ENCODE peak calls at places on chromosome 11, in four cellular contexts. Z is colonic mucosa; K is CD8-positive, alpha-beta T cell; B is body of pancreas. T is an unnamed sample. For H3K36me3, the result is how much of the 10 kb centered on the place peaks cover.

GRCh38 chr11:114162719-114163123 is 103.2 kb downstream of the ZBTB16 start:
- DNase-seq in Z (peak), K (no peak), B (peak), T (no peak)

GRCh38 chr11:118565062-118565461 is 669 bp downstream of the IFT46 start:
- DNase-seq in Z (peak), K (no peak), B (peak), T (no peak)

GRCh38 chr11:133836076-133836548 is 9.2 kb downstream of the SPATA19 start:
- DNase-seq in Z (no peak), K (no peak), B (no peak), T (no peak)

GRCh38 chr11:46237248-46238077 is 40.0 kb upstream of the CREB3L1 start:
- DNase-seq in Z (peak), K (no peak), B (peak), T (peak)

GRCh38 chr11:110123003-110123402 is 29.8 kb downstream of the ZC3H12C start:
- DNase-seq in Z (no peak), K (no peak), B (no peak), T (no peak)

GRCh38 chr11:72478596-72479143 is 44.3 kb upstream of the CLPB start:
- DNase-seq in Z (no peak), K (no peak), B (no peak), T (no peak)

GRCh38 chr11:43944761-43945311 is 2.4 kb downstream of the C11orf96 start:
- DNase-seq in Z (peak), K (peak), B (peak), T (peak)

GRCh38 chr11:124917115-124917637 is 1.9 kb upstream of the HEPN1 start:
- DNase-seq in Z (no peak), K (no peak), B (no peak), T (no peak)

GRCh38 chr11:3049430-3050243 is 7.6 kb downstream of the CARS1 start:
- DNase-seq in Z (peak), K (peak), B (peak), T (no peak)

GRCh38 chr11:17734418-17734911 is at the start of gene KCNC1:
- DNase-seq in Z (no peak), K (no peak), B (peak), T (no peak)

GRCh38 chr11:77207019-77207485 is 79.0 kb downstream of the MYO7A start:
- DNase-seq in Z (no peak), K (no peak), B (no peak), T (no peak)

GRCh38 chr11:134412508-134413333 is 679 bp upstream of the B3GAT1 start:
- DNase-seq in Z (no peak), K (no peak), B (peak), T (no peak)

GRCh38 chr11:119677840-119678239 is 51.2 kb downstream of the NECTIN1 start:
- DNase-seq in Z (no peak), K (no peak), B (no peak), T (no peak)

GRCh38 chr11:48242501-48242900 is 2.4 kb upstream of the OR4X2 start:
- DNase-seq in Z (no peak), K (no peak), B (no peak), T (no peak)

GRCh38 chr11:29324328-29324727 is 692.5 kb downstream of the KCNA4 start:
- DNase-seq in Z (no peak), K (no peak), B (no peak), T (no peak)

GRCh38 chr11:120786206-120786735 is 237.6 kb upstream of the TBCEL start:
- DNase-seq in Z (no peak), K (no peak), B (no peak), T (no peak)

GRCh38 chr11:33699515-33700424 is 856 bp downstream of the C11orf91 start:
- DNase-seq in Z (peak), K (no peak), B (peak), T (no peak)

GRCh38 chr11:7981758-7982157 is 5.4 kb upstream of the EIF3F start:
- DNase-seq in Z (no peak), K (no peak), B (peak), T (no peak)

GRCh38 chr11:26623076-26623666 is 51.1 kb upstream of the MUC15 start:
- DNase-seq in Z (no peak), K (no peak), B (no peak), T (no peak)

GRCh38 chr11:33893711-33894401 is 2.0 kb upstream of the LMO2 start:
- DNase-seq in Z (no peak), K (peak), B (no peak), T (peak)

GRCh38 chr11:57203359-57203758 is 21.6 kb downstream of the LRRC55 start:
- DNase-seq in Z (peak), K (no peak), B (peak), T (no peak)

GRCh38 chr11:32586576-32587190 is 3.1 kb downstream of the EIF3M start:
- DNase-seq in Z (no peak), K (no peak), B (no peak), T (no peak)

GRCh38 chr11:80330302-80330701 is 889.5 kb upstream of the TENM4 start:
- DNase-seq in Z (no peak), K (no peak), B (no peak), T (no peak)

GRCh38 chr11:27241316-27242122 is 121.5 kb downstream of the CCDC34 start:
- DNase-seq in Z (no peak), K (no peak), B (no peak), T (no peak)

GRCh38 chr11:13679768-13680167 is 11.3 kb downstream of the FAR1 start:
- DNase-seq in Z (no peak), K (no peak), B (no peak), T (no peak)
- H3K27ac ChIP-seq in Z (no peak), K (no peak), B (no peak), T (no peak)

GRCh38 chr11:123775274-123775673 is 21.0 kb upstream of the OR6X1 start:
- DNase-seq in Z (no peak), K (no peak), B (no peak), T (no peak)
- H3K4me3 ChIP-seq in Z (no peak), K (no peak), B (no peak), T (no peak)

GRCh38 chr11:66235141-66235540 is 33.3 kb upstream of the RAB1B start:
- DNase-seq in Z (no peak), K (no peak), B (no peak), T (no peak)
- H3K36me3 ChIP-seq in Z (under half), K (half or more), B (under half), T (half or more)

GRCh38 chr11:16605440-16605970 is 132.9 kb upstream of the C11orf58 start:
- DNase-seq in Z (peak), K (no peak), B (peak), T (no peak)
- H3K27ac ChIP-seq in Z (peak), K (no peak), B (peak), T (peak)

T was measured in CD8-positive, alpha-beta memory T cell.